ENCODE peak calls at places on chromosomes 2 and 18, in ten cellular contexts. One of them, this sample, is unnamed.
A peak's percentile ranks its signal among the peaks of the same experiment; 100 is the strongest.

GRCh38 chr2:168545439-168546082 is 89.5 kb downstream of the CERS6 start:
- DNase-seq in endodermal cell: no peak
- DNase-seq in Karpas-422: no peak
- DNase-seq in CD8-positive, alpha-beta T cell: no peak
- DNase-seq in activated T-cell treated with anti-CD3 and anti-CD28 coated beads for 48 hours: no peak
- DNase-seq in AG08396: peak; percentile 55
- DNase-seq in tibial artery: no peak
- DNase-seq in NT2/D1: peak; percentile 18
- DNase-seq in fibroblast of lung: peak; percentile 97
- DNase-seq in T1000: no peak
- DNase-seq in this sample: peak; percentile 70

GRCh38 chr2:239954166-239955085 is 70.7 kb downstream of the NDUFA10 start:
- DNase-seq in endodermal cell: no peak
- DNase-seq in AG08396: no peak
- DNase-seq in fibroblast of lung: peak; percentile 55
- DNase-seq in activated T-cell treated with anti-CD3 and anti-CD28 coated beads for 48 hours: no peak
- DNase-seq in CD8-positive, alpha-beta T cell: no peak
- DNase-seq in NT2/D1: no peak
- DNase-seq in tibial artery: no peak
- DNase-seq in Karpas-422: no peak
- DNase-seq in T1000: no peak
- DNase-seq in this sample: no peak

GRCh38 chr2:168323456-168324058 is 76.2 kb upstream of the STK39 start:
- DNase-seq in NT2/D1: no peak
- DNase-seq in endodermal cell: no peak
- DNase-seq in AG08396: no peak
- DNase-seq in CD8-positive, alpha-beta T cell: no peak
- DNase-seq in T1000: no peak
- DNase-seq in fibroblast of lung: no peak
- DNase-seq in tibial artery: no peak
- DNase-seq in activated T-cell treated with anti-CD3 and anti-CD28 coated beads for 48 hours: no peak
- DNase-seq in Karpas-422: no peak
- DNase-seq in this sample: no peak

GRCh38 chr2:26584191-26584590 is 57.0 kb downstream of the CIB4 start:
- DNase-seq in endodermal cell: no peak
- DNase-seq in T1000: no peak
- DNase-seq in CD8-positive, alpha-beta T cell: no peak
- DNase-seq in Karpas-422: no peak
- DNase-seq in tibial artery: no peak
- DNase-seq in NT2/D1: no peak
- DNase-seq in activated T-cell treated with anti-CD3 and anti-CD28 coated beads for 48 hours: no peak
- DNase-seq in AG08396: no peak
- DNase-seq in fibroblast of lung: no peak
- DNase-seq in this sample: no peak

GRCh38 chr2:46929612-46930011 is 14.0 kb upstream of the MCFD2 start:
- DNase-seq in AG08396: no peak
- DNase-seq in tibial artery: no peak
- DNase-seq in CD8-positive, alpha-beta T cell: no peak
- DNase-seq in Karpas-422: peak; percentile 28
- DNase-seq in endodermal cell: no peak
- DNase-seq in NT2/D1: no peak
- DNase-seq in activated T-cell treated with anti-CD3 and anti-CD28 coated beads for 48 hours: no peak
- DNase-seq in fibroblast of lung: no peak
- DNase-seq in T1000: no peak
- DNase-seq in this sample: no peak

GRCh38 chr18:47931707-47932103 is 1.2 kb upstream of the SMAD2 start:
- DNase-seq in Karpas-422: peak; percentile 86
- DNase-seq in CD8-positive, alpha-beta T cell: no peak
- DNase-seq in activated T-cell treated with anti-CD3 and anti-CD28 coated beads for 48 hours: no peak
- DNase-seq in NT2/D1: peak; percentile 23
- DNase-seq in tibial artery: no peak
- DNase-seq in AG08396: no peak
- DNase-seq in T1000: no peak
- DNase-seq in endodermal cell: no peak
- DNase-seq in fibroblast of lung: no peak
- DNase-seq in this sample: no peak

GRCh38 chr2:15159751-15160177 is 401.4 kb downstream of the NBAS start:
- DNase-seq in fibroblast of lung: peak; percentile 63
- DNase-seq in endodermal cell: peak; percentile 66
- DNase-seq in CD8-positive, alpha-beta T cell: no peak
- DNase-seq in T1000: no peak
- DNase-seq in tibial artery: no peak
- DNase-seq in Karpas-422: peak; percentile 83
- DNase-seq in NT2/D1: no peak
- DNase-seq in activated T-cell treated with anti-CD3 and anti-CD28 coated beads for 48 hours: no peak
- DNase-seq in AG08396: peak; percentile 20
- DNase-seq in this sample: peak; percentile 48

GRCh38 chr2:234458466-234458865 is 38.4 kb downstream of the ARL4C start:
- DNase-seq in fibroblast of lung: peak; percentile 81
- DNase-seq in NT2/D1: no peak
- DNase-seq in AG08396: no peak
- DNase-seq in tibial artery: no peak
- DNase-seq in activated T-cell treated with anti-CD3 and anti-CD28 coated beads for 48 hours: no peak
- DNase-seq in Karpas-422: no peak
- DNase-seq in endodermal cell: no peak
- DNase-seq in CD8-positive, alpha-beta T cell: no peak
- DNase-seq in T1000: no peak
- DNase-seq in this sample: no peak

GRCh38 chr2:69815717-69816116 is 13.7 kb upstream of the GMCL1 start:
- DNase-seq in fibroblast of lung: peak; percentile 7
- DNase-seq in NT2/D1: no peak
- DNase-seq in endodermal cell: no peak
- DNase-seq in Karpas-422: no peak
- DNase-seq in CD8-positive, alpha-beta T cell: no peak
- DNase-seq in activated T-cell treated with anti-CD3 and anti-CD28 coated beads for 48 hours: no peak
- DNase-seq in AG08396: no peak
- DNase-seq in tibial artery: no peak
- DNase-seq in T1000: no peak
- DNase-seq in this sample: no peak

GRCh38 chr2:136383161-136383560 is 265.2 kb upstream of the CXCR4 start:
- DNase-seq in Karpas-422: no peak
- DNase-seq in activated T-cell treated with anti-CD3 and anti-CD28 coated beads for 48 hours: no peak
- DNase-seq in T1000: no peak
- DNase-seq in endodermal cell: no peak
- DNase-seq in AG08396: no peak
- DNase-seq in NT2/D1: no peak
- DNase-seq in CD8-positive, alpha-beta T cell: no peak
- DNase-seq in fibroblast of lung: no peak
- DNase-seq in tibial artery: no peak
- DNase-seq in this sample: no peak

GRCh38 chr2:216918088-216918680 is 58.3 kb upstream of the TNP1 start:
- DNase-seq in T1000: no peak
- DNase-seq in tibial artery: peak; percentile 29
- DNase-seq in endodermal cell: peak; percentile 25
- DNase-seq in Karpas-422: no peak
- DNase-seq in CD8-positive, alpha-beta T cell: no peak
- DNase-seq in NT2/D1: no peak
- DNase-seq in AG08396: peak; percentile 66
- DNase-seq in fibroblast of lung: peak; percentile 70
- DNase-seq in activated T-cell treated with anti-CD3 and anti-CD28 coated beads for 48 hours: no peak
- DNase-seq in this sample: peak; percentile 74

GRCh38 chr2:120314656-120315366 is 31.1 kb upstream of the INHBB start:
- DNase-seq in Karpas-422: no peak
- DNase-seq in activated T-cell treated with anti-CD3 and anti-CD28 coated beads for 48 hours: no peak
- DNase-seq in endodermal cell: no peak
- DNase-seq in fibroblast of lung: no peak
- DNase-seq in T1000: no peak
- DNase-seq in CD8-positive, alpha-beta T cell: peak; percentile 9
- DNase-seq in tibial artery: no peak
- DNase-seq in AG08396: no peak
- DNase-seq in NT2/D1: no peak
- DNase-seq in this sample: no peak

GRCh38 chr2:58449286-58450010 is 208.3 kb upstream of the FANCL start:
- DNase-seq in T1000: no peak
- DNase-seq in CD8-positive, alpha-beta T cell: no peak
- DNase-seq in fibroblast of lung: peak; percentile 62
- DNase-seq in endodermal cell: peak; percentile 47
- DNase-seq in tibial artery: no peak
- DNase-seq in AG08396: no peak
- DNase-seq in Karpas-422: no peak
- DNase-seq in activated T-cell treated with anti-CD3 and anti-CD28 coated beads for 48 hours: no peak
- DNase-seq in NT2/D1: no peak
- DNase-seq in this sample: no peak

GRCh38 chr18:23146861-23147469 is 11.7 kb downstream of the CABLES1 start:
- DNase-seq in NT2/D1: no peak
- DNase-seq in CD8-positive, alpha-beta T cell: no peak
- DNase-seq in AG08396: no peak
- DNase-seq in Karpas-422: no peak
- DNase-seq in activated T-cell treated with anti-CD3 and anti-CD28 coated beads for 48 hours: no peak
- DNase-seq in fibroblast of lung: no peak
- DNase-seq in T1000: no peak
- DNase-seq in endodermal cell: no peak
- DNase-seq in tibial artery: no peak
- DNase-seq in this sample: no peak

GRCh38 chr2:42663106-42663755 is 94.8 kb downstream of the MTA3 start:
- DNase-seq in activated T-cell treated with anti-CD3 and anti-CD28 coated beads for 48 hours: peak; percentile 45
- DNase-seq in T1000: peak; percentile 20
- DNase-seq in Karpas-422: peak; percentile 91
- DNase-seq in AG08396: peak; percentile 84
- DNase-seq in endodermal cell: peak; percentile 89
- DNase-seq in CD8-positive, alpha-beta T cell: peak; percentile 43
- DNase-seq in fibroblast of lung: peak; percentile 59
- DNase-seq in NT2/D1: peak; percentile 77
- DNase-seq in tibial artery: peak; percentile 54
- DNase-seq in this sample: peak; percentile 58

GRCh38 chr2:64376926-64377325 is 77.0 kb upstream of the LGALSL start:
- DNase-seq in NT2/D1: no peak
- DNase-seq in CD8-positive, alpha-beta T cell: no peak
- DNase-seq in endodermal cell: no peak
- DNase-seq in AG08396: no peak
- DNase-seq in activated T-cell treated with anti-CD3 and anti-CD28 coated beads for 48 hours: no peak
- DNase-seq in tibial artery: no peak
- DNase-seq in T1000: no peak
- DNase-seq in fibroblast of lung: no peak
- DNase-seq in Karpas-422: no peak
- DNase-seq in this sample: no peak

GRCh38 chr18:58004317-58004716 is 39.7 kb upstream of the NEDD4L start:
- DNase-seq in endodermal cell: no peak
- DNase-seq in activated T-cell treated with anti-CD3 and anti-CD28 coated beads for 48 hours: no peak
- DNase-seq in T1000: no peak
- DNase-seq in CD8-positive, alpha-beta T cell: no peak
- DNase-seq in tibial artery: no peak
- DNase-seq in Karpas-422: no peak
- DNase-seq in NT2/D1: no peak
- DNase-seq in AG08396: peak; percentile 37
- DNase-seq in fibroblast of lung: peak; percentile 89
- DNase-seq in this sample: peak; percentile 50

GRCh38 chr18:79588636-79589481 is 90.7 kb upstream of the CTDP1 start:
- DNase-seq in Karpas-422: no peak
- DNase-seq in activated T-cell treated with anti-CD3 and anti-CD28 coated beads for 48 hours: no peak
- DNase-seq in endodermal cell: peak; percentile 72
- DNase-seq in tibial artery: peak; percentile 96
- DNase-seq in NT2/D1: no peak
- DNase-seq in fibroblast of lung: peak; percentile 98
- DNase-seq in AG08396: peak; percentile 87
- DNase-seq in T1000: no peak
- DNase-seq in CD8-positive, alpha-beta T cell: no peak
- DNase-seq in this sample: peak; percentile 94

GRCh38 chr18:2914844-2915243 is 68.0 kb downstream of the EMILIN2 start:
- DNase-seq in T1000: no peak
- DNase-seq in NT2/D1: no peak
- DNase-seq in CD8-positive, alpha-beta T cell: no peak
- DNase-seq in tibial artery: no peak
- DNase-seq in fibroblast of lung: no peak
- DNase-seq in Karpas-422: no peak
- DNase-seq in AG08396: no peak
- DNase-seq in endodermal cell: peak; percentile 37
- DNase-seq in activated T-cell treated with anti-CD3 and anti-CD28 coated beads for 48 hours: no peak
- DNase-seq in this sample: peak; percentile 18

GRCh38 chr18:47331051-47331450 is 79.6 kb upstream of the SKOR2 start:
- DNase-seq in AG08396: no peak
- DNase-seq in T1000: no peak
- DNase-seq in activated T-cell treated with anti-CD3 and anti-CD28 coated beads for 48 hours: no peak
- DNase-seq in Karpas-422: no peak
- DNase-seq in endodermal cell: no peak
- DNase-seq in NT2/D1: no peak
- DNase-seq in CD8-positive, alpha-beta T cell: no peak
- DNase-seq in fibroblast of lung: no peak
- DNase-seq in tibial artery: no peak
- DNase-seq in this sample: no peak

GRCh38 chr2:14492920-14493503 is 139.5 kb upstream of the LRATD1 start:
- DNase-seq in activated T-cell treated with anti-CD3 and anti-CD28 coated beads for 48 hours: no peak
- DNase-seq in Karpas-422: no peak
- DNase-seq in AG08396: peak; percentile 59
- DNase-seq in CD8-positive, alpha-beta T cell: no peak
- DNase-seq in tibial artery: no peak
- DNase-seq in fibroblast of lung: peak; percentile 94
- DNase-seq in endodermal cell: no peak
- DNase-seq in T1000: peak; percentile 12
- DNase-seq in NT2/D1: no peak
- DNase-seq in this sample: peak; percentile 71

GRCh38 chr2:230416061-230416721 is at the start of gene SP100:
- DNase-seq in endodermal cell: no peak
- DNase-seq in T1000: peak; percentile 30
- DNase-seq in fibroblast of lung: peak; percentile 82
- DNase-seq in Karpas-422: peak; percentile 94
- DNase-seq in activated T-cell treated with anti-CD3 and anti-CD28 coated beads for 48 hours: peak; percentile 65
- DNase-seq in AG08396: peak; percentile 76
- DNase-seq in tibial artery: peak; percentile 86
- DNase-seq in NT2/D1: no peak
- DNase-seq in CD8-positive, alpha-beta T cell: peak; percentile 68
- DNase-seq in this sample: peak; percentile 81

GRCh38 chr2:220277445-220277960 is 650.1 kb downstream of the SLC4A3 start:
- DNase-seq in endodermal cell: no peak
- DNase-seq in T1000: peak; percentile 38
- DNase-seq in AG08396: peak; percentile 76
- DNase-seq in tibial artery: peak; percentile 70
- DNase-seq in NT2/D1: no peak
- DNase-seq in CD8-positive, alpha-beta T cell: no peak
- DNase-seq in Karpas-422: no peak
- DNase-seq in activated T-cell treated with anti-CD3 and anti-CD28 coated beads for 48 hours: no peak
- DNase-seq in fibroblast of lung: peak; percentile 97
- DNase-seq in this sample: peak; percentile 93

GRCh38 chr2:205198130-205198505 is 484.2 kb upstream of the NRP2 start:
- DNase-seq in T1000: no peak
- DNase-seq in CD8-positive, alpha-beta T cell: no peak
- DNase-seq in AG08396: peak; percentile 34
- DNase-seq in tibial artery: no peak
- DNase-seq in activated T-cell treated with anti-CD3 and anti-CD28 coated beads for 48 hours: no peak
- DNase-seq in endodermal cell: no peak
- DNase-seq in fibroblast of lung: peak; percentile 84
- DNase-seq in Karpas-422: no peak
- DNase-seq in NT2/D1: no peak
- DNase-seq in this sample: peak; percentile 75

GRCh38 chr2:216633616-216634316 is 546 bp downstream of the IGFBP2 start:
- DNase-seq in activated T-cell treated with anti-CD3 and anti-CD28 coated beads for 48 hours: peak; percentile 8
- DNase-seq in AG08396: peak; percentile 50
- DNase-seq in fibroblast of lung: peak; percentile 36
- DNase-seq in tibial artery: no peak
- DNase-seq in endodermal cell: peak; percentile 84
- DNase-seq in CD8-positive, alpha-beta T cell: no peak
- DNase-seq in T1000: no peak
- DNase-seq in NT2/D1: no peak
- DNase-seq in Karpas-422: no peak
- DNase-seq in this sample: no peak

GRCh38 chr18:37546023-37546537 is 19.5 kb downstream of the CELF4 start:
- DNase-seq in endodermal cell: no peak
- DNase-seq in NT2/D1: no peak
- DNase-seq in CD8-positive, alpha-beta T cell: no peak
- DNase-seq in T1000: no peak
- DNase-seq in AG08396: no peak
- DNase-seq in activated T-cell treated with anti-CD3 and anti-CD28 coated beads for 48 hours: no peak
- DNase-seq in fibroblast of lung: no peak
- DNase-seq in tibial artery: no peak
- DNase-seq in Karpas-422: no peak
- DNase-seq in this sample: no peak

GRCh38 chr2:182915369-182916326 is 49.2 kb upstream of the FRZB start:
- DNase-seq in NT2/D1: no peak
- DNase-seq in endodermal cell: no peak
- DNase-seq in CD8-positive, alpha-beta T cell: no peak
- DNase-seq in AG08396: peak; percentile 69
- DNase-seq in tibial artery: no peak
- DNase-seq in T1000: peak; percentile 26
- DNase-seq in fibroblast of lung: peak; percentile 94
- DNase-seq in activated T-cell treated with anti-CD3 and anti-CD28 coated beads for 48 hours: no peak
- DNase-seq in Karpas-422: no peak
- DNase-seq in this sample: peak; percentile 66

GRCh38 chr18:27500531-27500930 is 315.4 kb upstream of the CHST9 start:
- DNase-seq in AG08396: no peak
- DNase-seq in T1000: no peak
- DNase-seq in tibial artery: no peak
- DNase-seq in endodermal cell: no peak
- DNase-seq in NT2/D1: no peak
- DNase-seq in fibroblast of lung: no peak
- DNase-seq in CD8-positive, alpha-beta T cell: no peak
- DNase-seq in Karpas-422: no peak
- DNase-seq in activated T-cell treated with anti-CD3 and anti-CD28 coated beads for 48 hours: no peak
- DNase-seq in this sample: no peak

This sample was measured in stromal cell of bone marrow.